ENCODE peak calls at places on chromosomes 12 and 14, in four cellular contexts. F is IMR-90, M is HepG2, A is mammary epithelial cell. C is an unnamed sample.

GRCh38 chr12:26496170-26496569 is 300.8 kb downstream of the SSPN start:
- DNase-seq in F (no peak), M (no peak), A (peak; percentile 98), C (no peak)

GRCh38 chr14:105335735-105336476 is 21.4 kb downstream of the PACS2 start:
- DNase-seq in F (no peak), M (no peak), A (no peak), C (no peak)

GRCh38 chr12:2295941-2296461 is 243.2 kb downstream of the CACNA1C start:
- DNase-seq in F (peak; percentile 89), M (no peak), A (peak; percentile 56), C (no peak)

GRCh38 chr12:10701226-10701681 is 21.9 kb downstream of the YBX3 start:
- DNase-seq in F (no peak), M (no peak), A (no peak), C (no peak)

GRCh38 chr14:30884925-30885324 is 10.6 kb downstream of the COCH start:
- DNase-seq in F (no peak), M (no peak), A (no peak), C (no peak)

GRCh38 chr12:112851024-112851777 is 55.6 kb upstream of the OAS1 start:
- DNase-seq in F (no peak), M (no peak), A (no peak), C (no peak)

GRCh38 chr14:33432407-33433023 is 493.8 kb downstream of the NPAS3 start:
- DNase-seq in F (peak; percentile 18), M (peak; percentile 42), A (peak; percentile 11), C (no peak)

GRCh38 chr12:92582466-92582865 is 120.3 kb upstream of the PLEKHG7 start:
- DNase-seq in F (no peak), M (no peak), A (no peak), C (no peak)

GRCh38 chr12:19683178-19683927 is 244.1 kb downstream of the AEBP2 start:
- DNase-seq in F (peak; percentile 73), M (peak; percentile 3), A (no peak), C (no peak)

GRCh38 chr14:36848213-36848612 is 186.6 kb downstream of the PAX9 start:
- DNase-seq in F (no peak), M (no peak), A (no peak), C (no peak)

GRCh38 chr14:42683690-42684089 is 1077.0 kb downstream of the LRFN5 start:
- DNase-seq in F (peak; percentile 2), M (no peak), A (no peak), C (no peak)

GRCh38 chr14:49880267-49881064 is 12.4 kb upstream of the ARF6 start:
- DNase-seq in F (no peak), M (no peak), A (peak; percentile 46), C (no peak)

GRCh38 chr12:39277416-39277815 is 165.5 kb downstream of the KIF21A start:
- DNase-seq in F (no peak), M (no peak), A (peak; percentile 19), C (no peak)

GRCh38 chr12:20946732-20947131 is 136.2 kb downstream of the SLCO1B3 start:
- DNase-seq in F (no peak), M (peak; percentile 1), A (no peak), C (peak; percentile 17)

GRCh38 chr14:58513272-58513671 is 85.8 kb downstream of the KIAA0586 start:
- DNase-seq in F (no peak), M (no peak), A (no peak), C (no peak)

GRCh38 chr12:54220092-54220557 is 31.3 kb upstream of the SMUG1 start:
- DNase-seq in F (peak; percentile 74), M (peak; percentile 45), A (peak; percentile 79), C (peak; percentile 78)
- TF ChIP-seq CTCF in F (peak; percentile 81), M (peak; percentile 87), A (peak; percentile 79), C (peak; percentile 86)

GRCh38 chr12:108514973-108515814 is at the start of gene FICD:
- DNase-seq in F (peak; percentile 96), M (peak; percentile 97), A (peak; percentile 99), C (peak; percentile 100)

GRCh38 chr12:108514468-108514972 is 557 bp upstream of the FICD start:
- DNase-seq in F (no peak), M (no peak), A (no peak), C (no peak)

GRCh38 chr12:108517288-108518100 is 2.4 kb downstream of the FICD start:
- DNase-seq in F (no peak), M (no peak), A (no peak), C (no peak)

GRCh38 chr12:108516511-108517275 is 1.6 kb downstream of the FICD start:
- DNase-seq in F (no peak), M (no peak), A (no peak), C (no peak)

GRCh38 chr12:108515916-108516315 is 839 bp downstream of the FICD start:
- DNase-seq in F (no peak), M (peak; percentile 17), A (no peak), C (peak; percentile 20)
- H2AFZ ChIP-seq in F (peak overlapping the region; percentile 96), M (no peak overlapping the region), A (peak overlapping the region; percentile 93), C (peak overlapping the region; percentile 84)

DNA sequence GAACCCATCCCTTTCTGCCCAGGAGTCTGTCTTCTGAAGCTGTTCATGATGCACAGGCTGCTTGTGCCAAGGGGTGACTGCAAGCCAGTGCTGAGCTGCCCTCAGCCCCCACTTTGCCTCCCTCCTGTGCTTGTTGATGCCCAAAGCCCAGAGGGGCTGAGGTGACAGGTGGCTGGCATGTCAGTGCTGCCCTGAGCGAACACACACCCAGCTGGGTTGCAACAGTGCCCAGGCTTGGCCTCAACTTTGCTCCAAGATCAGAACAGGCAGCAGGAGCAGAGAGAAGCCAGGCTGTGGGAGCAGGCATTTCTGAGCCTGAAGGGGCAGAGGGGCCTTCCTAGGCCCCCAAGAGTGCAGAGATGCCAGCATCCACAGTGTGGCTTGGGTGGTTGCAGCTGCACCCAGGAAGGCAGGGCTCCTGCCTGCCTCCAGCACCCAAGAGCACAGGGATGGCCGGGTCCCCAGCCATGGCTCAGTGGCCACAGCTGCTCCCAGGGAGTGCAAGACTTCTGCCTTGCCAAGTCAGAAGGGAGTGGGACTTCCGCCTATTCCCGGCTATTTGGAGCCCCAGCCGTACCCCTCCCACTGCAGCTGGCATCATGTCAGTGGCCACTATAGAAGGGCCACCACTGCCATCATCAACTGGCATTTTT is 83.1 kb downstream of the SLC16A7 start:
- DNase-seq in F (no peak), M (no peak), A (no peak), C (no peak)
- H3K9ac ChIP-seq in F (no peak overlapping the region), M (no peak overlapping the region), A (no peak overlapping the region), C (no peak overlapping the region)

GRCh38 chr14:102341566-102341965 is 21.1 kb downstream of the CINP start:
- DNase-seq in F (no peak), M (no peak), A (no peak), C (no peak)

GRCh38 chr14:102345232-102345631 is 17.5 kb downstream of the CINP start:
- DNase-seq in F (no peak), M (no peak), A (no peak), C (no peak)

GRCh38 chr14:102342238-102342637 is 20.5 kb downstream of the CINP start:
- DNase-seq in F (no peak), M (no peak), A (no peak), C (no peak)

GRCh38 chr14:102344485-102344884 is 18.2 kb downstream of the CINP start:
- DNase-seq in F (no peak), M (no peak), A (no peak), C (no peak)

DNA sequence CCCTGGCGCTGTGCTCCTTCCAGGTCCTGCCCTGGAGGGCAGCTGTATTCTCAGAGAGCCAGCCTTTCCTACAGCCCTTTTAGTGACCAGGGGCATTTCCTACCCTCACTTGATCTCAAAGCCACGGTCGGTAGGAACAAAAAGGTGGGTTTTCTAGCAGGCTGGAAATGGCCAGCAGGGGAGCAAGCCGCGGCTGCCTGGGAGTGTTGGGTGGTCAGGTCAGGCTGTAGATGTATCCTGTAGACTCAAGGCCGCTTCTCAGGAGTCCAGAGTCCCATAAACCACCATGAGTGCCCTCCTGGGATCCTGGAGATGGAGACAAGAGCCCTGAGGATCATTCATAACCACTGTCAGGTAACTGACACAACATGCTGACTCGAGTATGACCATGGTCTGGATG is 18.6 kb downstream of the CINP start:
- DNase-seq in F (no peak), M (no peak), A (no peak), C (no peak)
- TF ChIP-seq CTCF in F (no peak), M (no peak), A (no peak), C (no peak)

DNA sequence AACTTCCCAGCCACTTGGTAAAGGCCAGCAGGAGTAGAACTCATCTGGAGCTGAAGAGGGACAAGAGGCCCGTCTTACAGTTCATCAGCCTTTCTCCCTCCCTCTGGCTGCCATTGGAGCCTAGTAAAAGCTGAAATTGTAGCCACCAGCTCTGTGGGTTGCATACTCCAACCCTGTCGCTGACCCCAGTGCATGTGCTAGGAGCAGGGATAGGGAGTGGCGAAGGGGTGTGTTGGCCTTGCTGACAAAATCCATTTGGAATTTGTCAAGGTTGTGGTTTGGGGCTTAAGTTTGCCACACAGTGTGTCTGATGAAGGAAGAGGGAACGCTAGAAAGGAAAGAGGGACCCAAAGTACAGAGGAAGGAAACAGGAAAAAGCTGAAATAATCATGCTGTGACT is 4.0 kb upstream of the ARF3 start:
- DNase-seq in F (no peak), M (no peak), A (no peak), C (no peak)
- H2AFZ ChIP-seq in F (peak overlapping the region; percentile 78), M (no peak overlapping the region), A (peak overlapping the region; percentile 18), C (no peak overlapping the region)

DNA sequence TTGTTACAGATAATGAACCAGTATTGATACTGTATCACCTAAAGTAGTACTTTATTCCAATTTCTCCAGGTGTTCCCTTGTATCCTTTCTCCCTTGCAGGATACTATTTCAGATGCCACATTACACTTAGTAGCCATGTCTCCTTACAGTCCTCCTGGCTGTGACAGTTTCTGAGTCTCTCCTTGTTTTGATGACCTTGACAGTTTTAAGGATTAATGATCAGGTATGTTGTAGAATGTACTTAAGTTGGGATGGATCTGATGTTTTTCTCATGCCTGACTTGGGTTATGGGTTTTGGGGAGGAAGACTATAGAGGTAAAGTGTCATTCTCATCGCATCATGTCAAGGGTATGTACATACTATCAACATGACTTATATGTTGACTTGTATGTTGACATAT is 193.6 kb downstream of the ADGRD1 start:
- DNase-seq in F (no peak), M (no peak), A (no peak), C (no peak)
- H3K9ac ChIP-seq in F (no peak overlapping the region), M (no peak overlapping the region), A (no peak overlapping the region), C (no peak overlapping the region)